ENCODE peak calls at places on chromosome 16, in four cellular contexts. X, Q, Y and R are unnamed samples.

GRCh38 chr16:30458561-30459394 is 13.1 kb upstream of the SEPHS2 start:
- DNase-seq in Q (no peak), X (no peak), Y (no peak), R (no peak)

GRCh38 chr16:19389246-19389645 is 28.4 kb upstream of the TMC5 start:
- DNase-seq in Y (no peak), X (peak), Q (peak), R (peak)

GRCh38 chr16:81590714-81591537 is 146.3 kb downstream of the CMIP start:
- DNase-seq in X (no peak), Q (no peak), Y (no peak), R (no peak)

GRCh38 chr16:82175627-82176026 is 5.6 kb upstream of the MPHOSPH6 start:
- DNase-seq in Q (no peak), Y (no peak), X (no peak), R (no peak)

GRCh38 chr16:84471966-84472365 is 32.5 kb downstream of the MEAK7 start:
- DNase-seq in Y (no peak), X (no peak), Q (no peak), R (no peak)

GRCh38 chr16:29014561-29015029 is 29.7 kb downstream of the LAT start:
- DNase-seq in Y (no peak), X (no peak), Q (no peak), R (no peak)

GRCh38 chr16:67930191-67930590 is 1.5 kb downstream of the CTRL start:
- DNase-seq in X (no peak), Q (no peak), Y (no peak), R (no peak)

GRCh38 chr16:69867796-69868565 is 83.2 kb upstream of the CLEC18A start:
- DNase-seq in Y (no peak), X (no peak), Q (no peak), R (no peak)

GRCh38 chr16:57604177-57604576 is 24.3 kb upstream of the ADGRG1 start:
- DNase-seq in Y (peak), X (no peak), Q (no peak), R (no peak)

GRCh38 chr16:1495281-1496262 is 2.4 kb downstream of the TELO2 start:
- DNase-seq in X (peak), Y (no peak), Q (no peak), R (no peak)

GRCh38 chr16:84611041-84611440 is 6.8 kb downstream of the COTL1 start:
- DNase-seq in Q (peak), Y (no peak), X (no peak), R (peak)

GRCh38 chr16:56669005-56669839 is at the start of gene MT1H:
- DNase-seq in Q (no peak), X (no peak), Y (no peak), R (no peak)

GRCh38 chr16:83713597-83713996 is 94.2 kb upstream of the HSBP1 start:
- DNase-seq in Y (no peak), Q (no peak), X (peak), R (no peak)

GRCh38 chr16:46748775-46749705 is 896 bp upstream of the MYLK3 start:
- DNase-seq in X (no peak), Y (no peak), Q (no peak), R (no peak)

GRCh38 chr16:59296002-59296401 is 561.9 kb upstream of the GOT2 start:
- DNase-seq in Y (no peak), X (no peak), Q (no peak), R (no peak)

GRCh38 chr16:49755291-49755611 is 100.7 kb downstream of the ZNF423 start:
- DNase-seq in Y (no peak), Q (peak), X (peak), R (peak)

GRCh38 chr16:70454221-70455034 is at the start of gene FCSK:
- DNase-seq in X (peak), Y (peak), Q (peak), R (peak)

GRCh38 chr16:49352923-49353322 is 20.7 kb upstream of the C16orf78 start:
- DNase-seq in Q (peak), X (peak), Y (no peak), R (no peak)

GRCh38 chr16:31386157-31386984 is 6.8 kb upstream of the ITGAD start:
- DNase-seq in X (no peak), Y (no peak), Q (peak), R (peak)

GRCh38 chr16:48607056-48607825 is 2.7 kb downstream of the N4BP1 start:
- DNase-seq in Q (peak), X (no peak), Y (no peak), R (peak)

GRCh38 chr16:82263456-82264159 is 93.6 kb upstream of the MPHOSPH6 start:
- DNase-seq in Y (peak), X (peak), Q (peak), R (peak)

DNA sequence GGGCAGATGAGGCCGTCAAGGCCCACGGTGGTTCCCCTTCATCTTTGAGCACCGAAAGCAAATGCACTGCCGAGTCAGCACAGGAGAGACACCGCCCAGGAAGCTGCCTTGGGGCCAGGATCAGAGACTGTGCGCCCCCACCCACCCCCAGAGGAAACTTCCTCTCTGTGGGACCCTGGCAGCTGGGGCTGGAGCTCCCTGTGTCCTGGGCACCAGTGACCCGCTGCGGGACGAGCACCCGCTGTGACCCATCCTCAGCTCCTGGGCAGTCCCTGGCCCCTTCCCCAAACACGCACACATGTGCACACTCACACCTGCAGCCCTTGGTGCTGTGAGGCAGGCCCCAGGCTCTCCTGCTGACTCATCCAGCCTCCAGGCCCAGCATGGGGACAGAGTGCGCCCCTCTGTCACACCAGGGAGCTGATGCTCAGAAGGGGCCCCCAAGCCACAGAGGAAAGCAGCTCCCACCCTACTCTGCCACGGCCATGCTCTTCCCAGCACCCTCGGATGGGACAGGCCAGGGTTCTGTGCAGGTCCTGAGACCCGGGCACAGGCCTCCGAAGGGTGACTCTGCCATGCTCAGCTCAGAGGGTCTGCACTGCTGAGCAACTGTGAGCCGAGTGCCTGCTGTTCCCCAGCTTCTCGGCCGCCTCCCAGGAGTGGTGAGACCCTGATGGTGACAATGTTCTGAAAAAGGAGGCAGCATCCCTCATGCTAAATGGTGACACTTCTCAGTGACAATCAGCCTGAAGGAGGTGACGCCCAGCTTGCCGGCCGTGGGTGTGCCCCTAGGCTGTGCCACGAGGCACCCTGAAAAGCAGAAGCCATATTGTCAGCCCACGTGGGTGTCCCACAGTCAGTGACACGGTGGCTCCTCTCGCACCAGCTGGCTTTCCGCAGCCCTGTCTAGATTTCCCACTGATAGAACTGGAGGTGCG is 3.6 kb downstream of the PIEZO1 start:
- DNase-seq in Y (no peak), Q (no peak), X (peak), R (no peak)
- H3K4me3 ChIP-seq in Y (no peak), Q (no peak), X (peak), R (no peak)

DNA sequence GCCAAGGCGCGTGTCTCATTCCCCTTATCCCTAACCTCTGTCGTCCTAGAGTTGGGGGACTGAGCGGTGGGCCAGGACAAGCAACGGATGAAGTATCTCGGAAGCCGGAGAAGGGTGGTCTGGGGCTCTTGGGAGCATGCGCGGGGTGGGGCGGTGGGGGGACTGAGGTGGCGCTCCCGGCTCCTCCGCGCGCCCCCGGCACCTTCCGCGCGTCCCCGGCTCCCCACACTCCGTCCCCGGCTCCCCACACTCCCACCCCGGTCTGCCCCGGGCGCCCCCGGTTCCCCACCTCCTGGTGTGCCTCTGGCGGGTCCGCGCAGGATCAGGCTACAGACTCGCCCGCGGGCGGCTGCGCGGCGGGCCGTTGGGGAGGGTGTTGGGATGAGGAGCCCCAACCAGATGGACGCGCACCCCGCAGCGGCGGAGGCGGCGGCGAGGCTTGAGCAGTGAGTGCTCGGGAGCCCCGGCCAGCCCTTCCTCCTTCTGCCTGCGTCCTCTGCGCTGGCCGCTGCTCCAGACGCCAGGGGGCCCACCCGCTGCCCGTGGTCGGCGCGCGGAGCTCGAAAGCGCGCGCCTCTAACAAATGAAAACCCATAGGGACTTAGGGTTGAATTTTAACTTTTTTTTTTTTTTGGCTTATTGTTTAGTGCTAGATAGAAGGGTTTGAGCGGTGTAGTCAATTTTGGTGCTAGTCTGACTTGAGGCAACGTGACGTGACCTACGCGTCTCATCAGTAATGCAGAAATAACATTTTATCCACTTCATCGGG is 5.6 kb upstream of the CRYM start:
- DNase-seq in Y (peak), Q (peak), X (no peak), R (peak)
- TF ChIP-seq CTCF in Y (peak), Q (peak), X (no peak), R (peak)

GRCh38 chr16:66194866-66195265 is 171.6 kb upstream of the CDH5 start:
- DNase-seq in Y (no peak), Q (no peak), X (no peak), R (no peak)

GRCh38 chr16:66193543-66194229 is 172.8 kb upstream of the CDH5 start:
- DNase-seq in X (no peak), Y (no peak), Q (no peak), R (no peak)

GRCh38 chr16:66190411-66190810 is 176.1 kb upstream of the CDH5 start:
- DNase-seq in Q (no peak), X (no peak), Y (no peak), R (no peak)

GRCh38 chr16:66189951-66190350 is 176.5 kb upstream of the CDH5 start:
- DNase-seq in Q (peak), Y (no peak), X (no peak), R (peak)

DNA sequence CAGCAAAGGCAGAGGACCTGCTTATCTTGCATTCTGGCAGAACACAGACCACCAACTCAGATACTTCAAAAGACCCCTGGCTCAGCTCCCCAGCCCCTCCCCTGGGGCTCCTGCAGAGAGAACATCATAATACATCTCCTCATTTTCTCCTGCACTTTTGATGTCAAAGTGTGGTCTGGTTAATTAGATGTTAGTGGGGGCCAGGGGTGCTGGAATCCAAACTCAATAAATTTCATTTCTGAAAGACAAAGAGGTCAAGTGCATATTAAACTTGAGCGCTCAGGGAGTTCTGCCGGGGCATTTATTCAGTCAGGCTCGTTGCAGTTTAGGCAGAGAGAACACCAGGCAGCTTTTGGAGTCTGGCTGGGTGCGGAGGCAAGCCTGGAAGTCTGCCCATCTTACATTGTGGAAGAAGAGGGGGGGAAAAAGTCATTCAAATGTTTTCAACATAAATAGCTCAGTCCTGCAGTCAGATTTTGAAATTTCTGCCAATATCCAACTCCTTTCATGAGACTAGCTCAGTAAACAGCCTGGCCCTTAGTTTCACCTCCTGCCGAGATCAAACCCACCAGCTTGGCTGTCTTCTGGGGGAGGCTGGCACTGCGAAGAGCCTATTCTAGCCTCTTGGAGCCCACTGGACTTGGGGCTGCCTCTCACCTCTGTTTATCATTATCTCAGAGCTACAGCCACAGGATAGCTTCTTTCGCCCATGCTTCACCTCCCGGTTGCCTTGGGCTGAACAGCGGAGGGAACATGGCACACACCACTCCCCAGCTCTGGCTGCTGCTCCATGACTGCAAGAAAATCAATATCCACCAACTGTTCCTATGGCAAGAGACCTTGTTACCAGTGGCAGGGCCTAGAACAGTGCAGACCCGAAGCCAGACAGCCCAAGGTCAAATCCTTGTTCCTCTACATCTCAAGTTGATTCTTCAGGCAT is 177.4 kb upstream of the CDH5 start:
- DNase-seq in X (no peak), Y (peak), Q (peak), R (peak)
- H3K4me3 ChIP-seq in X (no peak), Y (no peak), Q (no peak), R (no peak)

DNA sequence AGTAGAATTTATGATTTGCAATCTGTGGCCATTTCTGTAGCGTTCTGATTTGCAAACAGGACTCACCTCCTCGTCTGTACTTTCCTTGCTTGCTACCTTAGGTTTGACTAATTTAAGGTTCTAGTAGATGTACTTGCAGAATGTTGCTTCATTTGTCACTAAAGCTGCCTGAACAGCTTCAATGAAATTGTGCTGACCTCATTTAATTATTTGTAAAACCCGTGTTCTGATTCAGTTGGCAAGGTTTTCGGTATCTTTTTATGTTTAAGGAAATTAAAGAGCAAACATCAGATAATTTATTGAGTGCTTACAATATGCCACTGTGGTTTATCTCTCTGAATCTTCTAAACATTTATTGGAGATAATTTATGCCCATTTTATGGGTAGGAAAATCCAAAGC is 284.9 kb upstream of the EEF2KMT start:
- DNase-seq in Q (no peak), Y (no peak), X (no peak), R (no peak)
- TF ChIP-seq CTCF in Q (no peak), Y (no peak), X (no peak), R (no peak)

DNA sequence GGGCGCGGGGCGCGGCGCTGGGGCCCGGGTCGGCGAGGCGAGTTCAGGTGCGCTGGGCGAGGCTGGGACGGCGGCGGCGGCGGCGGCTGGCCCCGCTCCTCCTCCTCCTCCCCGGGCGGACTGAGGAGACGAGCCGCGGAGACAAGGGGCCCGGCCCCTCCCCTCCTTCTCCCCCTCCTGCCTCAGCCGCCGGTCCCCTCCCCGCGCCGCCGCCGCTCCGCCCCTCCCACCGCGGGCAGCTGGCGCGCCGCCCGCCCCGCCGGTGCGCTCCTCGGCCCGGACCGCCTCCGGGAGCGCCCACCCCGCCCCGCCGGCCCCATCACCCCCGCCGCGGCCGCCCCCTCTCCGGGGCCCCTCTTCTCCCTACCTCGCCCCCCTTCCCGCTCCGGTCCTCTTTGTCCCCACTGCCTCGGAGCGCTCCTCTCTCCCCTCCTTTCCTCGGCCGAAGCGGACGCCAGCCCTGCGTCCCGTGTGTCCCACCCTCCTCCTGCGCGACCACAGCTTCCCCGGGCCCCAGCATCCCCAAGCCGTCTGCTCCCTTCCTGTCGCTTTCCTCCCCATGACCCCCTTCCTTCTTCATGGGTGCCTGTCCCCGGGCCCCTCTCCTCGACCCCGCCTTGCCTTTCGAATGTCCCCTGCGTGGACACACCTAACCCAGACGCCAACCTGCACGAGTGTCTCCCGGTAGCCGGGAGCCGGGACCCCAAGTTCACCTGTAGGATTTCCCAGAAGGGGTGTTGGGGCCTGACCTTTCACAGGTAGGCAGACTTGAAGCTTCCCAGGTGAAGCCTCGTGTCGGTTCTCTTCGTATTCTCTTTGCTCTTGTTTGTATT is at the start of gene TOX3:
- DNase-seq in Y (no peak), Q (no peak), X (no peak), R (no peak)
- H3K4me3 ChIP-seq in Y (peak), Q (no peak), X (no peak), R (no peak)

GRCh38 chr16:2771496-2772402 is 5.3 kb downstream of the ELOB start:
- DNase-seq in Q (no peak), X (no peak), Y (no peak), R (no peak)

GRCh38 chr16:2770781-2771111 is 6.3 kb downstream of the ELOB start:
- DNase-seq in Q (no peak), Y (no peak), X (no peak), R (no peak)

GRCh38 chr16:2769675-2770056 is 7.4 kb downstream of the ELOB start:
- DNase-seq in Q (peak), Y (no peak), X (no peak), R (no peak)

GRCh38 chr16:2769100-2769529 is 8.0 kb downstream of the ELOB start:
- DNase-seq in Q (peak), Y (no peak), X (peak), R (no peak)

DNA sequence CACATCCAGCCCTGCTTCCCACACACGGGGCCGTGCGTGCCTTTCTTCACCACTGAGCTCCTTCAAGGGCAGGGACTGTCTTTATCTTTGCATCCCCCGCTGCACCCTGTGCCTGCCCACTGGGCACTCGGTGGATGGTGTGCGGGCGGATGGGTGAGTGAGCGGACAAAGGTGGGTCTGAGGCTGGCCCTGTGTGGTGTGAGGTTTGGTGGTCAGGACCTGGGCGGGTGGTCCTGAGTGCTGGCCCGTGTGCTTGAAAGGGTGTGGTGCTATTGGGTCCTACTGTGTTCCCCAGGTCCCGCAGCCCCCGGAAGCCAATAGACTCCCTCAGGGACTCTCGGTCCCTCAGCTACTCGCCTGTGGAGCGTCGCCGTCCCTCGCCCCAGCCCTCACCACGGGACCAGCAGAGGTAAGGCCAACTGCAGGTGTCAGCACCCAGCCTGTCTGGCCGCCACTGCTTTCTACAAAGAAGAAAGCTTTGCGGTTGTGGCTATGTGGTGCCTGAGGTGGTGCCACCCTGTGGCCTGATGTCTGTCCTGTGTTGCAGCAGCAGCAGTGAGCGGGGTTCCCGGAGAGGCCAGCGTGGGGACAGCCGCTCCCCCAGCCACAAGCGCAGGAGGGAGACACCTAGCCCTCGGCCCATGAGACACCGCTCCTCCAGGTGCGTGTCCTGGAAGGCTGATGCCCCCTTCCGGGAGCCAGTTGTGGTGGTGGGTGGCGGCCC is 6.9 kb downstream of the ELOB start:
- DNase-seq in Q (no peak), X (peak), Y (no peak), R (no peak)
- TF ChIP-seq CTCF in Q (no peak), X (peak), Y (no peak), R (no peak)